ENCODE peak calls at places on chromosomes 1 and 21, in five cellular contexts. A, P, N, G and E are unnamed samples.

GRCh38 chr1:185565314-185565713 is 168.9 kb upstream of the HMCN1 start:
- DNase-seq in N (no peak), A (no peak), G (no peak), P (no peak), E (no peak)

GRCh38 chr1:186079084-186079684 is 295.9 kb downstream of the TPR start:
- DNase-seq in A (peak; percentile 5), G (no peak), N (no peak), P (no peak), E (no peak)

GRCh38 chr1:226082959-226083302 is 20.4 kb downstream of the H3-3A start:
- DNase-seq in A (peak; percentile 59), G (peak; percentile 83), P (peak; percentile 84), N (peak; percentile 69), E (peak; percentile 69)

GRCh38 chr1:110674337-110675059 is at the start of gene KCNA3:
- DNase-seq in A (peak; percentile 65), N (peak; percentile 16), G (peak; percentile 80), P (no peak), E (peak; percentile 82)

GRCh38 chr1:201310986-201311355 is 27.7 kb downstream of the PKP1 start:
- DNase-seq in A (no peak), P (no peak), G (peak; percentile 32), N (peak; percentile 74), E (no peak)

GRCh38 chr1:43530483-43531452 is at the start of gene PTPRF:
- DNase-seq in G (peak; percentile 79), A (peak; percentile 60), N (peak; percentile 70), P (peak; percentile 86), E (peak; percentile 80)

GRCh38 chr1:207389728-207390464 is 64.2 kb upstream of the CR2 start:
- DNase-seq in G (no peak), N (no peak), P (no peak), A (no peak), E (no peak)

GRCh38 chr1:244154882-244155531 is 103.9 kb downstream of the ZBTB18 start:
- DNase-seq in N (peak; percentile 59), G (no peak), A (peak; percentile 19), P (peak; percentile 81), E (no peak)

GRCh38 chr21:41480086-41480690 is 27.8 kb downstream of the TMPRSS2 start:
- DNase-seq in P (no peak), N (peak; percentile 70), A (no peak), G (no peak), E (no peak)
- TF ChIP-seq CTCF in P (no peak), N (no peak), A (no peak), G (no peak), E (no peak)

DNA sequence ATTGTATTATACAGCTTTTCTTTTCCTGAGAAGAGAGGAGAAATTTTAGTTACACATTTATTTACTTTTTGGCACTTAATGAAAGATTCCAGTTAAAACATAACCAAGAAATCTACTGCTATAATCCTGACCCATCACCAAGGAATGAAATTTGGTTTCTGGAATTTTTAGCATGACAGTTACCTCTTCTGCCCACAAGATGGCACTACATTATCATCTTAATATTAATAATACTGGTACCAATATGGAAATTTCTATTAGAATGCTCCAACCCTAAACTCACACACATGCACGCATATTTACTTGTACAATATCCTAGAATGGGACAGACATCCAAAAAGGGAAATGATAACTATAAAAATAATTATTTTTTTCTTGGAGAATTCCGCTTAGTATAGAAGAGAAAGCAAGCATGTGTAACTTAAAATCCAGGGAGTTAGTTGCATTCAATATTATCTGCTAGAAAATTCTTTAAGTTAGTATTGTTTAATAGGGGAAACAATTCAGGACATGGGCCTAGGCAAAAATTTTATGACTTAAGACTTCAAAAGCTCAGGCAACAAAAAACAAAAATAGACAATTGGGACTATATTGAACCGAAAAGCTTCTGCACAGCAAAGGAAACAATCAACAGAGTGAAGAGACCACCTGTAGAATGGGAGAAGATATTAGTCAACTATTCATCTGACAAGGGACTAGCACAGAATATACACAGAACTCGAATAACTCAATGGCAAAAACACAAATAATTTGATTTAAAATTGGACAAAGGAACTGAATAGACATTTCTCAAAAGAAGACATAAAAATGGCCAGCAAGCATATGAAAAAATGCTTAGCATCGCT is 37.4 kb downstream of the MAP3K21 start:
- DNase-seq in G (no peak), P (no peak), N (no peak), A (no peak), E (no peak)
- TF ChIP-seq CTCF in G (peak; percentile 75), P (no peak), N (peak; percentile 64), A (peak; percentile 63), E (peak; percentile 71)

DNA sequence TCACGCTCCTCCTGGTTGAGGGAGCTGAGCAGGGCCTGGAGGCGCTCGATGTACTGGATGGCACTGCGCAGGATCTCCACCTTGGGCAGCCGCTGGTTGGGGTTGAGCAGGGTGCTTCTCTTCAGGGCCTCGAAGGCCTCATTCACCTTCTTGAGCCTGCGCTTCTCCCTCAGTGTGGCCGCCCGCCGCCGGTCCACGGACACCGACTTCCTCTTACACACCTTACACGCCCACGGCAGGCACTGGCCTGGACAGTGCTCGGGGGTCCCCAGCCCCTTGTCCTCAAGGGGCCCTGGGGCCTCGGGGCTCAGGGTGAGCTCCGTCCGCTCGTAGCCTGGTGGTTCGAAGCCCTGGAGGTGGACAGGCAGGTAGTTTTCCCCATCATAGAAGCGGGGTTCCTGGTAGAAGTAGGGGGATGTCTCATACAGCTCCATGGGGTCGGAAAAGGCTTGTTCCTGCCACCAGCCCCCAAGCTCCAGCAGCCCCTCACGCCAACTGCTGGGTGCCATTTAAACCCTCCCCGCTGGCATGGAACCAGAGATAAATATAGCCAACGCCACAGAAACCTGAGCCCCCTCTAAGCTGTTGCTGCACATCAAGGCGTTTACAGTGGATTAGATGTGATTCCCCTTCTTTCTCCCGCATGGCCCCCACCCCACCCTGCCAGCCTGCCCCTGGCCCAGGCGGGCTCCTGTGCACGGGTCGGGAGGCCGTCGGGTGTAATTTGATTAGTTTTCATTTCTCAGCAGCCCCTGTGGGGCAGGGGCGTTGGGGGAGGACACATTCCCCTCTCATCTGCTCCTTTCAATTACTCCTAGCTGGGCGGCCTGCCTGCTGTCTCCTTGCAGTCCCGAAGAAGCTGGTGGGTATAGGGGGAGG is at the start of gene MYOG:
- DNase-seq in P (peak; percentile 14), A (no peak), G (no peak), N (no peak), E (no peak)
- TF ChIP-seq CTCF in P (no peak), A (no peak), G (no peak), N (no peak), E (no peak)

GRCh38 chr1:58782308-58783089 is 1.3 kb downstream of the JUN start:
- DNase-seq in A (peak; percentile 58), P (peak; percentile 85), N (peak; percentile 64), G (peak; percentile 81), E (peak; percentile 56)
- TF ChIP-seq CTCF in A (no peak), P (no peak), N (peak; percentile 7), G (peak; percentile 19), E (no peak)

DNA sequence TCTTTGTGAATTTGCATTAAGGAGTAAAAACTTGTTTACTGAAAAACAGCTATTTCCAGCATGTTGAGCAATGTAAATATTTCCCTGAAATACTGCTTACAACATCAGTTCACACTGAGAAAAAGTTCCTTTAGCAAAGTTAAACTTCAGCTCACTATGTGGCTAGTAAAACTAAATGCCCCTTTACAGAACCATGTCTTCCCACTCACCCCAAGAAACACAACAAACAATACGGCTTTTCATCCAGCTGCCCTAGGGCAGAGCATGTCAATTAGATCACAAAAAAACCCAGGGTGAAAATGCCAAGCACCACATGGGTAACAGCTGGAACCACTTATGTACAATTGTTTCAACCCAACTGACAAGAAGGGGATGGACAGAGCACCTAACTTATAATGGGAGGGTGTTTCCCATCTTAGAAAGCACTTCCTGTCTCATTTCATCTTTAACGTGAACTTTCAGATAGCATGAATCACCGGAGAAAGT is 6.7 kb downstream of the NID1 start:
- DNase-seq in P (peak; percentile 45), N (no peak), G (no peak), A (no peak), E (no peak)
- TF ChIP-seq CTCF in P (no peak), N (no peak), G (no peak), A (no peak), E (no peak)

DNA sequence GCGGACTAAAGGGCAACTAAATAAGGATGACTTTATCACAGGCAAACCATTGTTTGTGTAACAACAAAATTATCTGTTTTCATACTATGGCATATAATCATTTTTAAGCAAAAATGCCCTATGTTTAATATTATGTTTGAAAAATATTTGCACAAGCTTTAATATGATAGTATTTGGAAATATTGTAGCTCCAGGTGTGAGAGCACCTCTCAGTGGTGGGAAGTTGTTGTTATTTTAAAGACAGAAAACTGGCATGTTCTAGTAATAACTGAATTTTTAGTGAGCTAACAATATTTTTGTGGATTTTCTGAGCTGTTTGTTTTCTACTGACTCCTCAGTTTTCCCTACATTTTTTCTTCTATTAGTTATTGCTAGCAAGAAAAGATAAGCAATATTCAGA is 578.8 kb downstream of the KCNT2 start:
- DNase-seq in P (no peak), G (no peak), N (no peak), A (no peak), E (no peak)
- TF ChIP-seq CTCF in P (no peak), G (no peak), N (no peak), A (peak; percentile 22), E (no peak)

GRCh38 chr1:2133039-2133878 is 61.3 kb downstream of the FAAP20 start:
- DNase-seq in N (peak; percentile 96), P (peak; percentile 100), A (peak; percentile 99), G (peak; percentile 98), E (peak; percentile 99)

GRCh38 chr1:2133879-2134215 is 60.7 kb downstream of the FAAP20 start:
- DNase-seq in A (no peak), N (no peak), P (no peak), G (peak; percentile 59), E (no peak)

GRCh38 chr1:2134232-2134603 is 60.4 kb downstream of the FAAP20 start:
- DNase-seq in G (no peak), N (no peak), P (no peak), A (no peak), E (no peak)

GRCh38 chr1:2130871-2131289 is 63.7 kb downstream of the FAAP20 start:
- DNase-seq in A (no peak), P (no peak), G (peak; percentile 77), N (no peak), E (no peak)

GRCh38 chr1:2132222-2133038 is 62.1 kb downstream of the FAAP20 start:
- DNase-seq in G (peak; percentile 46), P (peak; percentile 87), A (peak; percentile 64), N (peak; percentile 23), E (peak; percentile 53)
- TF ChIP-seq CTCF in G (peak; percentile 48), P (peak; percentile 69), A (peak; percentile 55), N (peak; percentile 12), E (peak; percentile 35)

GRCh38 chr1:1351511-1352427 is 2.6 kb upstream of the DVL1 start:
- DNase-seq in A (no peak), N (no peak), P (peak; percentile 90), G (no peak), E (peak; percentile 61)
- TF ChIP-seq CTCF in A (no peak), N (no peak), P (no peak), G (no peak), E (no peak)

GRCh38 chr1:32107742-32108661 is at the start of gene KPNA6:
- DNase-seq in G (peak; percentile 89), P (peak; percentile 95), A (peak; percentile 78), N (peak; percentile 94), E (peak; percentile 88)
- TF ChIP-seq CTCF in G (no peak), P (no peak), A (no peak), N (peak; percentile 26), E (no peak)

GRCh38 chr21:16454371-16454770 is 724.6 kb downstream of the USP25 start:
- DNase-seq in N (no peak), G (no peak), P (no peak), A (no peak), E (no peak)
- TF ChIP-seq CTCF in N (peak; percentile 30), G (no peak), P (no peak), A (peak; percentile 55), E (no peak)